ENCODE peak calls at places on chromosomes 12 and 14, in six cellular contexts. G is cardiac muscle cell, H is fibroblast of mammary gland, B is PC-3, O is endothelial cell, X is type B pancreatic cell. K is an unnamed sample.

GRCh38 chr12:96371787-96372699 is 28.2 kb downstream of the CDK17 start:
- DNase-seq in X (no peak), O (no peak), B (no peak), H (no peak), G (peak; percentile 40), K (no peak)

GRCh38 chr12:132559652-132560420 is 50.5 kb downstream of the LRCOL1 start:
- DNase-seq in G (peak; percentile 49), H (peak; percentile 11), X (peak; percentile 81), O (peak; percentile 61), B (peak; percentile 73), K (no peak)

GRCh38 chr14:53990978-53991377 is 34.4 kb upstream of the BMP4 start:
- DNase-seq in H (no peak), B (no peak), G (no peak), O (no peak), X (no peak), K (no peak)

GRCh38 chr14:94761999-94762377 is 7.9 kb downstream of the GSC start:
- DNase-seq in X (no peak), H (no peak), O (no peak), G (no peak), B (no peak), K (no peak)

GRCh38 chr12:105025890-105026289 is 39.8 kb downstream of the NOPCHAP1 start:
- DNase-seq in H (peak; percentile 73), G (peak; percentile 72), O (no peak), X (no peak), B (peak; percentile 15), K (no peak)

GRCh38 chr12:52494518-52494917 is 1.5 kb upstream of the KRT6A start:
- DNase-seq in G (peak; percentile 94), B (peak; percentile 31), H (peak; percentile 88), X (no peak), O (no peak), K (no peak)

GRCh38 chr14:26527095-26527494 is 70.7 kb downstream of the NOVA1 start:
- DNase-seq in B (no peak), H (peak; percentile 60), O (no peak), G (no peak), X (no peak), K (no peak)

GRCh38 chr12:68617160-68617926 is 6.6 kb downstream of the RAP1B start:
- DNase-seq in G (peak; percentile 63), H (peak; percentile 60), X (no peak), O (no peak), B (peak; percentile 66), K (no peak)

GRCh38 chr12:78473136-78473535 is 391.4 kb upstream of the SYT1 start:
- DNase-seq in O (no peak), X (no peak), G (peak; percentile 32), B (peak; percentile 38), H (peak; percentile 66), K (no peak)

GRCh38 chr14:95891742-95892141 is 15.1 kb downstream of the TUNAR start:
- DNase-seq in O (no peak), B (peak; percentile 70), X (no peak), G (no peak), H (peak; percentile 85), K (no peak)

GRCh38 chr14:89401783-89402182 is 15.2 kb downstream of the FOXN3 start:
- DNase-seq in H (no peak), X (no peak), G (no peak), O (no peak), B (no peak), K (no peak)

GRCh38 chr14:90758959-90759358 is 57.3 kb downstream of the TTC7B start:
- DNase-seq in O (peak; percentile 26), B (no peak), H (peak; percentile 67), G (peak; percentile 42), X (no peak), K (peak; percentile 80)

GRCh38 chr12:971991-972390 is 19.0 kb upstream of the ERC1 start:
- DNase-seq in H (no peak), G (no peak), O (no peak), X (no peak), B (no peak), K (no peak)

GRCh38 chr14:100067481-100067880 is 2.3 kb downstream of the EVL start:
- DNase-seq in X (no peak), O (no peak), H (no peak), G (no peak), B (no peak), K (peak; percentile 40)

GRCh38 chr12:125873031-125873430 is 807.8 kb downstream of the AACS start:
- DNase-seq in H (no peak), B (no peak), X (no peak), O (no peak), G (no peak), K (no peak)

GRCh38 chr14:100785338-100785615 is 40.6 kb upstream of the MEG3 start:
- DNase-seq in X (no peak), B (no peak), O (no peak), G (no peak), H (no peak), K (no peak)

GRCh38 chr12:98373982-98374381 is 141.4 kb upstream of the TMPO start:
- DNase-seq in H (peak; percentile 5), O (no peak), X (no peak), G (peak; percentile 15), B (no peak), K (no peak)

GRCh38 chr12:13981296-13981962 is at the start of gene GRIN2B:
- DNase-seq in X (no peak), B (no peak), G (no peak), H (peak; percentile 1), O (peak; percentile 19), K (no peak)

GRCh38 chr14:51283402-51283825 is 43.4 kb downstream of the TMX1 start:
- DNase-seq in B (peak; percentile 98), G (peak; percentile 93), X (no peak), H (peak; percentile 93), O (peak; percentile 26), K (no peak)

GRCh38 chr12:4784404-4785054 is 64.3 kb downstream of the GALNT8 start:
- DNase-seq in G (no peak), O (no peak), B (no peak), X (no peak), H (no peak), K (peak; percentile 71)

GRCh38 chr12:4775936-4776335 is 55.7 kb downstream of the GALNT8 start:
- DNase-seq in O (no peak), H (no peak), G (no peak), B (no peak), X (no peak), K (no peak)

GRCh38 chr12:4780624-4781023 is 60.4 kb downstream of the GALNT8 start:
- DNase-seq in B (no peak), O (no peak), X (no peak), G (no peak), H (no peak), K (peak; percentile 51)

GRCh38 chr12:4781212-4781611 is 61.0 kb downstream of the GALNT8 start:
- DNase-seq in B (peak; percentile 49), O (no peak), X (no peak), H (no peak), G (no peak), K (peak; percentile 34)

DNA sequence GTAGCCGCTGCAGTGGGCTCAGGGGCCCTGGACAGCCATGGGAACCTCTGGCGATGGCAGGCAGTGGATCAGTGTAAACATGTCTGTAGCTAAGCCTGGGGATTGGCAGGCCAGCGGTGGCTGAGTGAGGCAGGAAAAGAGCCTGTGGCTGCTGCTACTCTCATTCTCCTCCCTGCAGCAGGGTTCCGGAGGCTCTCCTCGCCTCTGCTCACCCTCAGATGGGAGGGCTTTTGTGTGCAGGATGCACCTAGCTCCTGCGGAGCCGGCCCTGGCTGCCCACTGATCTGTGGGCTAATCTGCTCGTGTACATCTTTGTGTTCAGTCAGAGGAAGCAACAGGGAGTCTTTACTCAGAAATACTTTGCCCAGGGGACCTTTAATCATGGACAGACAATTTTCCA is 59.5 kb downstream of the GALNT8 start:
- DNase-seq in O (no peak), G (no peak), H (no peak), X (no peak), B (no peak), K (no peak)
- TF ChIP-seq CTCF in O (no peak), G (no peak), H (no peak), X (no peak), B (no peak), K (no peak)

GRCh38 chr12:24075650-24076049 is 126.2 kb upstream of the SOX5 start:
- DNase-seq in O (no peak), G (no peak), B (no peak), X (no peak), H (no peak), K (no peak)

GRCh38 chr12:24079083-24079482 is 129.6 kb upstream of the SOX5 start:
- DNase-seq in O (no peak), B (no peak), G (no peak), X (no peak), H (no peak), K (no peak)

GRCh38 chr12:24081092-24081529 is 131.6 kb upstream of the SOX5 start:
- DNase-seq in O (no peak), G (no peak), B (no peak), X (no peak), H (no peak), K (no peak)

GRCh38 chr12:24080465-24080864 is 131.0 kb upstream of the SOX5 start:
- DNase-seq in O (no peak), H (no peak), X (no peak), G (no peak), B (no peak), K (no peak)

DNA sequence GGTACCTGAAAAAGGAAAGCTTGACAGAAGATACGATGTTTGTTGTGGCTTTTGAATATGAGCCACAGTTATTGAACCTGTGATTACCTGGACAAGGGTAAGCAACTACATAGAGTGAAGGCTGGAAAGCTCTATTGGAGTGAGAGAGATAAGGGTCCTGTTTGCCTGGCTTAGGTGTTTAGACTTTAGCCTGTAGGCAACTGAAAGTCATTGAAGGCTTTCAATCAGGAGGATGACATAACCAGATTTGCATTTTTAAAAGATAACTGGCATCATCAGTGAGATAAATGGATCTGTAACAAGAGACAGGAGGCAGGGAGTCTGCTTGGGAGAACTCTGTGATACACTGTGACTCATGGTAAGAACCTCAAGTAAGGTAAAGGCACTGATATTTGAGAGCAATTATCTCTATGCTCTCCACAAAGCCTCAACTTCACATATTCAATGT is 128.9 kb upstream of the SOX5 start:
- DNase-seq in X (no peak), B (no peak), O (no peak), H (peak; percentile 28), G (peak; percentile 8), K (no peak)
- TF ChIP-seq CTCF in X (no peak), B (no peak), O (no peak), H (no peak), G (no peak), K (no peak)

DNA sequence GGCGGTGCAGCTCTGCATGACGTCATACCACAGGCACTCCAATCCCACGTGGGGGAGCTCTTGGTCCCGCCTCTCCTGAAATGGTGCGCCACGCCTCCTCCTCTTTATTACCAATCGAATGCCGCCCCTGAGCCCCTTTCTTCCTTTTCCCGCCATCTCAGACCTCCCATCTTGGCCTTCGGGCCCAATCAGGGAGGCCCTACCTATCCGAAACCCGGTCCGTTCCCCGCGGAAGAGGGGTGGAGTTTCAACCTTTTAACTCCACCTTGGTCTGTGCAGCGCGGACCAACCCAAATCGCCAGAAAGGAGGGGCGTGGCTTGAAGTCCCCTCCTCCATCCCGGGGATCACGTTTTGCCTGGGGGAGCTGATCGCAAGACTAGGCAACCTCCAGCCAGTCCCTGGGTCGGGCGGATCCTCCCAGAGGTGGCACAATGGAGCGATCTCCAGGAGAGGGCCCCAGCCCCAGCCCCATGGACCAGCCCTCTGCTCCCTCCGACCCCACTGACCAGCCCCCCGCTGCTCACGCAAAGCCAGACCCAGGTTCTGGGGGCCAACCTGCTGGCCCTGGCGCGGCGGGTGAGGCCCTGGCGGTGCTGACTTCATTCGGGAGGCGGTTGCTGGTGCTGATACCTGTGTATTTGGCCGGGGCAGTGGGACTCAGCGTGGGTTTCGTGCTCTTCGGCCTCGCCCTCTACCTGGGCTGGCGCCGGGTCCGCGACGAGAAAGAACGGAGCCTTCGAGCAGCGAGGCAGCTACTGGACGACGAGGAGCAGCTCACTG is at the start of gene ESYT1:
- DNase-seq in B (peak; percentile 100), O (peak; percentile 94), H (peak; percentile 99), G (peak; percentile 100), X (peak; percentile 97), K (peak; percentile 99)
- TF ChIP-seq CTCF in B (no peak), O (no peak), H (no peak), G (no peak), X (no peak), K (no peak)

GRCh38 chr12:116916714-116917114 is 6.0 kb downstream of the FBXW8 start:
- DNase-seq in B (peak; percentile 90), H (peak; percentile 91), O (no peak), X (no peak), G (peak; percentile 71), K (no peak)
- TF ChIP-seq CTCF in B (peak; percentile 66), H (peak; percentile 56), O (no peak), X (peak; percentile 18), G (peak; percentile 23), K (no peak)

K was measured in osteocyte.